ENCODE peak calls at places on chromosomes 7 and 10, in six cellular contexts. W is pancreas, A is HCT116, F is heart right ventricle, Y is Panc1, J is RWPE2. D is an unnamed sample.

GRCh38 chr10:69883256-69883655 is 81.5 kb downstream of the COL13A1 start:
- ATAC-seq in A (peak; percentile 96), Y (peak; percentile 57), W (no peak), J (peak; percentile 80), F (no peak), D (no peak)

GRCh38 chr10:76072384-76072783 is 641.0 kb downstream of the LRMDA start:
- ATAC-seq in F (no peak), J (no peak), A (no peak), W (no peak), Y (no peak), D (no peak)

GRCh38 chr7:93843260-93843659 is 47.3 kb downstream of the TFPI2 start:
- ATAC-seq in J (no peak), Y (no peak), A (no peak), F (no peak), W (no peak), D (no peak)

GRCh38 chr10:8055420-8056349 is 1.2 kb downstream of the GATA3 start:
- ATAC-seq in F (no peak), A (no peak), Y (no peak), W (no peak), J (peak; percentile 15), D (peak; percentile 5)

GRCh38 chr10:104732222-104732621 is 91.1 kb downstream of the SORCS3 start:
- ATAC-seq in W (no peak), A (no peak), F (peak; percentile 92), J (no peak), Y (no peak), D (peak; percentile 59)

GRCh38 chr7:24978837-24979469 is 1.0 kb downstream of the OSBPL3 start:
- ATAC-seq in W (no peak), F (no peak), A (no peak), J (no peak), Y (no peak), D (no peak)

GRCh38 chr10:115992554-115992953 is 280.5 kb downstream of the GFRA1 start:
- ATAC-seq in W (no peak), J (no peak), Y (no peak), A (no peak), F (no peak), D (no peak)

GRCh38 chr7:111531993-111532392 is 30.3 kb downstream of the IMMP2L start:
- ATAC-seq in Y (no peak), A (no peak), W (no peak), F (peak; percentile 82), J (no peak), D (no peak)

GRCh38 chr7:151628846-151629604 is 109.3 kb upstream of the RHEB start:
- ATAC-seq in F (no peak), Y (no peak), W (no peak), A (no peak), J (no peak), D (no peak)

GRCh38 chr7:139118803-139119485 is 9.4 kb upstream of the ZC3HAV1 start:
- ATAC-seq in F (no peak), A (peak; percentile 30), W (peak; percentile 24), J (no peak), Y (no peak), D (no peak)

GRCh38 chr10:104259999-104260774 is 5.5 kb downstream of the GSTO1 start:
- ATAC-seq in A (no peak), J (peak; percentile 19), F (peak; percentile 66), Y (peak; percentile 42), W (no peak), D (no peak)

GRCh38 chr10:63008491-63008890 is 124.6 kb upstream of the NRBF2 start:
- ATAC-seq in F (no peak), W (no peak), A (no peak), J (no peak), Y (no peak), D (no peak)

GRCh38 chr7:47371317-47371716 is 210.6 kb downstream of the TNS3 start:
- ATAC-seq in F (no peak), W (peak; percentile 33), Y (no peak), A (no peak), J (no peak), D (no peak)

GRCh38 chr7:82678716-82679115 is 235.1 kb upstream of the CACNA2D1 start:
- ATAC-seq in Y (no peak), F (no peak), W (no peak), J (no peak), A (no peak), D (no peak)

GRCh38 chr10:26567349-26567721 is 129.2 kb downstream of the APBB1IP start:
- ATAC-seq in J (peak; percentile 21), W (peak; percentile 14), Y (peak; percentile 53), F (no peak), A (no peak), D (no peak)

GRCh38 chr10:110006358-110007170 is 1.2 kb upstream of the ADD3 start:
- ATAC-seq in F (peak; percentile 45), Y (no peak), J (no peak), W (no peak), A (no peak), D (peak; percentile 61)

GRCh38 chr7:84274029-84274638 is 79.5 kb upstream of the SEMA3A start:
- ATAC-seq in A (no peak), J (no peak), Y (no peak), W (no peak), F (no peak), D (no peak)

GRCh38 chr7:27939893-27940292 is 199.9 kb downstream of the TAX1BP1 start:
- ATAC-seq in J (no peak), W (no peak), Y (no peak), F (peak; percentile 46), A (no peak), D (no peak)

GRCh38 chr10:971613-972012 is 16.6 kb upstream of the GTPBP4 start:
- ATAC-seq in A (no peak), Y (no peak), W (no peak), J (no peak), F (no peak), D (no peak)

GRCh38 chr10:50347394-50347802 is 96.1 kb upstream of the ASAH2 start:
- ATAC-seq in F (no peak), Y (no peak), W (no peak), J (no peak), A (no peak), D (no peak)

GRCh38 chr10:95517536-95518454 is 43.4 kb downstream of the SORBS1 start:
- ATAC-seq in A (no peak), Y (peak; percentile 92), W (peak; percentile 62), F (peak; percentile 38), J (peak; percentile 39), D (peak; percentile 29)

GRCh38 chr10:122474145-122474739 is 12.9 kb downstream of the HTRA1 start:
- ATAC-seq in A (no peak), Y (no peak), J (no peak), W (peak; percentile 36), F (peak; percentile 66), D (no peak)

GRCh38 chr10:75663947-75664664 is 232.7 kb downstream of the LRMDA start:
- ATAC-seq in A (no peak), Y (no peak), J (no peak), W (peak; percentile 90), F (peak; percentile 38), D (no peak)

GRCh38 chr10:28243923-28244322 is 58.9 kb downstream of the MPP7 start:
- ATAC-seq in F (no peak), Y (no peak), A (no peak), J (no peak), W (no peak), D (no peak)
- TF ChIP-seq CTCF in F (no peak), Y (no peak), A (no peak), J (no peak), W (no peak), D (no peak)

GRCh38 chr10:10500941-10501340 is 516.7 kb upstream of the CELF2 start:
- ATAC-seq in J (peak; percentile 49), F (no peak), W (no peak), Y (no peak), A (no peak), D (no peak)

GRCh38 chr10:10499839-10500238 is 517.8 kb upstream of the CELF2 start:
- ATAC-seq in W (no peak), Y (no peak), F (no peak), J (peak; percentile 78), A (no peak), D (no peak)

GRCh38 chr10:10498781-10499180 is 518.9 kb upstream of the CELF2 start:
- ATAC-seq in J (no peak), A (no peak), F (no peak), W (no peak), Y (no peak), D (no peak)

GRCh38 chr10:10492420-10492819 is 525.3 kb upstream of the CELF2 start:
- ATAC-seq in W (no peak), F (no peak), A (no peak), Y (no peak), J (no peak), D (no peak)

GRCh38 chr10:10497245-10497644 is 520.4 kb upstream of the CELF2 start:
- ATAC-seq in Y (no peak), J (no peak), W (no peak), A (no peak), F (no peak), D (no peak)
- H3K4me3 ChIP-seq in Y (no peak overlapping the region), J (no peak overlapping the region), W (no peak overlapping the region), A (no peak overlapping the region), F (no peak overlapping the region), D (no peak overlapping the region)

GRCh38 chr7:20346577-20346976 is 15.9 kb downstream of the ITGB8 start:
- ATAC-seq in A (no peak), W (no peak), F (no peak), J (no peak), Y (no peak), D (no peak)

GRCh38 chr7:20340839-20341238 is 10.1 kb downstream of the ITGB8 start:
- ATAC-seq in F (no peak), W (peak; percentile 89), J (peak; percentile 96), A (peak; percentile 93), Y (no peak), D (no peak)

GRCh38 chr7:20343954-20344353 is 13.3 kb downstream of the ITGB8 start:
- ATAC-seq in Y (no peak), A (no peak), J (peak; percentile 40), W (no peak), F (no peak), D (no peak)

GRCh38 chr7:20344396-20344795 is 13.7 kb downstream of the ITGB8 start:
- ATAC-seq in F (no peak), W (no peak), Y (no peak), A (no peak), J (no peak), D (no peak)

GRCh38 chr7:20343211-20343610 is 12.5 kb downstream of the ITGB8 start:
- ATAC-seq in J (no peak), Y (no peak), F (no peak), W (no peak), A (peak; percentile 51), D (no peak)
- TF ChIP-seq CTCF in J (no peak), Y (peak; percentile 30), F (no peak), W (no peak), A (peak; percentile 53), D (no peak)

DNA sequence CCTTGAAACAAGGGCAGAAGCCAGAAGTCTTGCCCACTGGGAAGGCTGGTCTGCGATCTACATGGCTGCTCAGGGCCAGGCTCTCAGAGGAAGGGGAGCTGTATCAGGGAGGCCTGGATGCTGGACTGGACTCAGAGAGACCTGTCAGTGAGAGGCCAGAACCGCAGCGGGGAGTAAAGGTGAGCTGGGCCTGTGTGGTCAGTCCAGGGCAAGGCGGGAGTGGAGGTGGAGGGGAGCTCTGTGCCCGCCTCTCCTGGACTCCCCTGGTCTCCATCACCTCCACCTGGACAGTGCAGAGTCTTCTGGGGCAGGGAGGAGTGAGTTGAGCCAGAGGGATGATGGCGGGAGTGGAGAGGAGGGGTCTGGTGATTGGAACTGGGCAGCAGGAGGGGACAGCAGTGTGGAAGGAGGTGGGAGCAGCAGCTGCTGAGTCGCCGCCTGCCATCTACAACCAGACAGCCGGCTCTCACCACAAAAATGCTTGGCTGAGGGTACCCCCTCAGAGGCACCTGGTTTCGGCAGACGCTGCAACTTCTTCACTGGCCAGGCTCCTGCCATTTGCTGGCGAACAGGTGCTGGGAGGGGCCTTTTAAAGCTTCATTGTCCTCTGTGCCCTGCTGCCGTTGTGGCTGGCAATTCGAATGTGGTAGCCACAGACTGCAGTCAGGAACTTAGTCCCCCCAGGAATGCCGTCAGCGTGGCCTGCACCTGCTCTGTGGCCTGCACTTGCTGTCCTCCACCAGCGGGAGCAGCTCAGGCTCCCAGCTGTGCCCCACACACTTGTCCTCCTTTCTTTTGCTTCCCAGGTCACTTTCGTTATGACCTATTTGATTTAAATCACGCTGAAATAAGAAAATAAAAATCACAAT is 3.5 kb downstream of the RASSF4 start:
- ATAC-seq in A (no peak), J (no peak), W (no peak), Y (no peak), F (peak; percentile 11), D (no peak)
- H3K4me3 ChIP-seq in A (no peak overlapping the region), J (no peak overlapping the region), W (no peak overlapping the region), Y (no peak overlapping the region), F (peak overlapping the region; percentile 19), D (peak overlapping the region; percentile 82)